ENCODE peak calls at places on chromosome 21, in six cellular contexts. E, P, D, G, H and C are unnamed samples.

GRCh38 chr21:27477321-27477720 is 510.4 kb upstream of the ADAMTS5 start:
- DNase-seq in E (no peak), P (no peak), D (no peak), G (no peak), H (no peak), C (no peak)

GRCh38 chr21:32817206-32817605 is 45.7 kb upstream of the PAXBP1 start:
- DNase-seq in E (no peak), P (no peak), D (no peak), G (no peak), H (no peak), C (no peak)

GRCh38 chr21:44702111-44702972 is 5.4 kb downstream of the KRTAP10-12 start:
- DNase-seq in E (peak), P (no peak), D (no peak), G (no peak), H (no peak), C (peak)

GRCh38 chr21:33962290-33962689 is 46.7 kb upstream of the ATP5PO start:
- DNase-seq in E (no peak), P (no peak), D (no peak), G (no peak), H (no peak), C (no peak)

GRCh38 chr21:16082038-16082816 is 352.4 kb downstream of the USP25 start:
- DNase-seq in E (no peak), P (no peak), D (no peak), G (peak), H (peak), C (no peak)

GRCh38 chr21:32494946-32495703 is 82.6 kb downstream of the EVA1C start:
- DNase-seq in E (no peak), P (peak), D (peak), G (no peak), H (no peak), C (peak)

GRCh38 chr21:43859747-43860214 is 5.2 kb upstream of the AGPAT3 start:
- DNase-seq in E (no peak), P (no peak), D (no peak), G (no peak), H (no peak), C (no peak)

GRCh38 chr21:27225142-27225541 is 258.3 kb upstream of the ADAMTS5 start:
- DNase-seq in E (no peak), P (no peak), D (no peak), G (no peak), H (no peak), C (no peak)

GRCh38 chr21:33839167-33839716 is 76.4 kb downstream of the ATP5PO start:
- DNase-seq in E (no peak), P (no peak), D (no peak), G (no peak), H (peak), C (peak)

GRCh38 chr21:27126140-27126539 is 159.3 kb upstream of the ADAMTS5 start:
- DNase-seq in E (no peak), P (no peak), D (no peak), G (no peak), H (no peak), C (no peak)

GRCh38 chr21:43740497-43741156 is 21.7 kb downstream of the PDXK start:
- DNase-seq in E (peak), P (no peak), D (no peak), G (peak), H (no peak), C (peak)

GRCh38 chr21:14453339-14453738 is 70.4 kb upstream of the HSPA13 start:
- DNase-seq in E (no peak), P (no peak), D (no peak), G (no peak), H (no peak), C (no peak)

GRCh38 chr21:33374080-33374873 is 28.9 kb upstream of the IFNGR2 start:
- DNase-seq in E (no peak), P (no peak), D (peak), G (peak), H (peak), C (peak)

DNA sequence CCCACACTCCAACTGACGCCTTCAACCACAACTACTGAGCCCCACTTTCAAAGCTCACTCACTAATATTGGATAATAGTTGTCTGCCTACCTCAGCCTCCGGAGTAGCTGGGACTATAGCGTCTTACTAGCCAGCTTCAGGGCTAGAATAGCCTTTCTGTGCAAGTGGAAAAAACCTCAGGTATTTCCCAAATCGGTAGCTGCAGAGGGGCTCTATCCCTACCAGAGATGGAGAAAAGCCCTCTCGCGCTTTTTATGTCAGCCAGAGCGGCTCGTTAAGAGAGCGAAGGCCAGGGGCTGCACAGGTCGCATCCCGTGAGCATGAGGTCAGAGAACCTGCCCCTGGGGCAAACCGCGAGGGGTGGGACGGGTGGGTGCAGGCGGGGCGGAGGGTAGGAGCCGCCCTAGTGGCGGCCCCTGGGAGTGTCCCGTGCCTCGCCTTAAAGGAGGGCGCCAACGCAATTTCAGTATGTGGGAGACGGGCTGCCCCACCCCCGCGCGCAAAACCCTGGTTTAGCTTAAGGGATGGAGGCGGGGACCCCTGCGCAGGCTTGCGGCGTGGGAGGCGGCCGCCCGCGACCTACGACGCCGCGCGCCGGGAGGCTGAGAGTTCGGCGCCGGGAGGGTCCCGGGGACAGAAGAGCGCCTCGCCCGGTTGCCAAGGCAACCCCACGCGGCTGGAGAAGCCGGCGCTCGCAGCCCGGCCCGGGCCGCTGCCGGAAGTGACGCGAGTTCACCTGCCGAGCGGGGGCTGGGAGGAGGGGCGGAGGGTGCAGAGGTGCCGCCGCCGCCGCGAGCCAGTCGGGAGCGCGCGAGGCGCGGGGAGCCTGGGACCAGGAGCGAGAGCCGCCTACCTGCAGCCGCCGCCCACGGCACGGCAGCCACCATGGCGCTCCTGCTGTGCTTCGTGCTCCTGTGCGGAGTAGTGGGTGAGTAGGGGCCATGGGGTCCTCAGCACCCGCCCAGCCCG is at the start of gene CXADR:
- DNase-seq in E (peak), P (no peak), D (no peak), G (peak), H (no peak), C (peak)
- TF ChIP-seq CTCF in E (peak), P (peak), D (peak), G (peak), H (no peak), C (peak)

GRCh38 chr21:21858502-21859334 is 860.5 kb downstream of the NCAM2 start:
- DNase-seq in E (no peak), P (no peak), D (no peak), G (no peak), H (no peak), C (no peak)
- TF ChIP-seq CTCF in E (no peak), P (no peak), D (no peak), G (no peak), H (no peak), C (no peak)

DNA sequence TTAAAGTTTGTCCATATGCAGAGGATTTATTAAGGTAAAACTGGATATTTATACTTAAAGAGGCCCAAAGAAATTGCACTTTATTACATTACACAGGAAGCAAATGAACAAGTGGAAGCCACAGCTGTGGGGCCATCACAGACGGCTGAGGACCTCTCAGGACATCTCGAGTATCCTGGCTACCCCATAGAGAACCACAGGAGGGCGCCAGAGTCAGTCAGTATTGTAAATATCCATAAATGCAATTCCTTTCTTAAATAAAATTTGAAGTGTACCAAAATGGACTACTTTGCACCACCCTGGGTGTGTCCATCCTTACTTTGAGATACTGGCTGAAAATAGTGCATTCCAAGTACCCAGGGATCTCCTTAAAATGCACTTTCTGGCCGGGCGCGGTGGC is 257.2 kb downstream of the MRPL39 start:
- DNase-seq in E (no peak), P (no peak), D (no peak), G (peak), H (peak), C (peak)
- TF ChIP-seq CTCF in E (no peak), P (peak), D (peak), G (peak), H (peak), C (peak)

GRCh38 chr21:42350899-42351543 is at the start of gene TFF2:
- DNase-seq in E (no peak), P (no peak), D (no peak), G (no peak), H (no peak), C (peak)
- TF ChIP-seq CTCF in E (no peak), P (no peak), D (no peak), G (no peak), H (no peak), C (no peak)

DNA sequence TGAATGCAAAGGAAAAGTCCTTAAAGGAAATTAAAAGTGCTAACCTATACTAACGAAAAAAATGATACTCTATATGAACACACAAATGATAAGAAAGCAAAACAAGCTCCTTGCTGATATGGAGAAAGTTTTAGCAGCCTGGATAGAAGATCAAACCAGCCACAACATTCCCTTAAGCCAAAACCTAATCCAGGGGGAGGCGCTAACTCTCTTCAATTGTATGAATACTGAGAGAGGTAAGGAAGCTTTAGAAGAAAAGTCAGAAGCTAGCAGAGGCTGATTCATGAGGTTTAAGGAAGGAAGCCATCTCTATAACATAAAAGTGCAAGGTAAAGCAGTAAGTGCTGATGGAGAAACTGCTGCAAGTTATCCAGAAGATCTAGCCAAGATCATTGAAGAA is 3.4 kb downstream of the KRTAP23-1 start:
- DNase-seq in E (no peak), P (no peak), D (no peak), G (peak), H (no peak), C (no peak)
- TF ChIP-seq CTCF in E (no peak), P (no peak), D (no peak), G (peak), H (no peak), C (peak)

DNA sequence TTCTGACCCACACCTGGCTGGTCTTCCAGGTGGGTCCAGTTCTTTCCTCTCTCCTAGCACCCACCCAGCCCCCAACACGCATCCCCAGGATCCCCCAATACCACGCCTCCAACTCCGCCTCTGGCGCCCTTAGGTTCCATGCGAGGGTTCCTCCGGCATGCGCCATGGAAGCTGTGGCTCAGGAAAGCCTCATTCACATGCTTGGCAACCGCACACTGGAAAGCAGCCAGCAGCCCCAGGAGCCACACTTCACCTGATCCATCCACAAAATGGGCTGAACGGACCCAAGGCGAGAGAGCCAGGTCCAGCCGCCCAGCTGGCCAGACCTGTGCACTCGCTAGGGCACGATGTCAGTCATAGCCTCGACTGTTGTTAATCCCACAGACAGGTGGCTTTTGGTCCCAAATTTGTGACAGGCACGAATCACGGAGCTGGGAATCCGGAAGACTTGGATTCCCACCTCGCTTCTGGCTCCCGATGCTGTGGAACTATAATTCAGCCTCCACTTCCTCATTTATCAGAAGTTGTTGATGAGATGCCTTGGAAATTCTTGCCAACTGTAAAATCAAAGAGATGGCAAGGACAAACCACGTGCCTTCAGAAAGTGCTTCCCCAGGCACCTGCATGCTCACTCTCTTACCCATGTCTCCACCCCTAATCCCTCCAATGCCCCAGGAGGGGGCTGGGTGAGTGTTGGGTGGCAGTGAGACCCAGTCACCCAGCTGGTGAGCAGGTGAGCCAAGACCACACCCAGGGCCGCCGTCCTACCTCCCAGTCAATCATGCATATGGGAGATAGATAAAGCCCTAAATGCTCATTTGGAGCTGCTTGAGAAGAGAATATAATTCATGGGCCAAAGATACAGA is 161.0 kb downstream of the PSMG1 start:
- DNase-seq in E (no peak), P (no peak), D (no peak), G (no peak), H (no peak), C (no peak)
- TF ChIP-seq CTCF in E (no peak), P (no peak), D (no peak), G (no peak), H (no peak), C (no peak)

DNA sequence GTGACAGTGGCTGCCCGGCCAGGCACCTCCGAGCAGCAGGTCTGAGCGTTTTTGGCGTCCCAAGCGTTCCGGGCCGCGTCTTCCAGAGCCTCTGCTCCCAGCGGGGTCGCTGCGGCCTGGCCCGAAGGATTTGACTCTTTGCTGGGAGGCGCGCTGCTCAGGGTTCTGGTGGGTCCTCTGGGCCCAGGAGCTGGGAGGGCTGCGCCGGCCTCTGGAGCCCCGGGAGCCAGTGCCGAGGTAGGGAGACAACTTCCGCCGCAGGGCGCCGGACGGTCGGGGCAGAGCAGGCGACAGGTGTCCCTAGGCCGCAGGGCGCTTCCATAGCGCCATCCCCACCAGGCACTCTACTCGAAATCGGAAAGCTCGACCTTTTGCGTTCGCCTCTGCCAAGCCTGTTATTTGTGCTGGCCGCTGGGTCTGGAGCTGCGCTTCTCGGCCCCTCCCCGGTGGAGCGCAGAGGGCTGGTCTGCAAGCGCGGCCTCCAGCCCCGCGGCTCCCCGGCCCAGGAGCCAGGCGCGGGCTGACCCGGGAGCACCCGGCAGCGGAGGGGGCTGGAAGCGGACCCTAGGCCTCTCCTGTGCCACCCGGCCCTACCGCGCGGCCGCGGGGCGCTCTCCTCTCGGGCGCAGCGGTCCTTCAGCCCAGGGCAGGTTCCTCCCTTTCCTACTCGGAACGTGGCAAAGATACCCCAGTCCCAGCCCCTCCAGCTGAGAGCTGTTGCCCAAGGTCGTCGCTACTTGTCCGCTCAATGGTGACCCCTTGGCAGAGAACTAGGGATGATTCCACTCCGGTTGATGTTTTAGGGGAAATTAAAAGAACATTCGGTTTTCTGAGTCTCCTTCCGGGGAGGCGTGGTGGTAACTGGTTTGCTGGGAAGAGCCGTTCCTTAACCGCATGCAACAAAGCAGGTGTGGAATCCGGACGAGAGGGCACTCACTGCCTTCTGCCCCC is 2.3 kb downstream of the SIM2 start:
- DNase-seq in E (no peak), P (no peak), D (no peak), G (peak), H (no peak), C (peak)
- TF ChIP-seq CTCF in E (no peak), P (no peak), D (no peak), G (peak), H (no peak), C (peak)